ENCODE peak calls at places on chromosomes 7 and 10, in four cellular contexts. N, E, T and J are unnamed samples.
A peak's percentile ranks its signal among the peaks of the same experiment; 100 is the strongest.

GRCh38 chr7:46440186-46440585 is 519.1 kb upstream of the IGFBP3 start:
- ATAC-seq in N (no peak), T (no peak), E (no peak), J (no peak)

GRCh38 chr7:29299986-29300609 is 105.5 kb downstream of the CHN2 start:
- ATAC-seq in N (no peak), E (no peak), T (no peak), J (no peak)

GRCh38 chr7:76063525-76063924 is 15.6 kb downstream of the MDH2 start:
- ATAC-seq in N (no peak), T (no peak), E (no peak), J (no peak)

GRCh38 chr10:61639952-61640351 is 22.8 kb upstream of the CABCOCO1 start:
- ATAC-seq in T (no peak), N (no peak), E (no peak), J (no peak)

GRCh38 chr10:17599089-17599488 is 18.1 kb downstream of the HACD1 start:
- ATAC-seq in N (no peak), E (no peak), T (no peak), J (no peak)

GRCh38 chr10:60185426-60185825 is 204.2 kb downstream of the ANK3 start:
- ATAC-seq in E (no peak), N (no peak), T (no peak), J (no peak)

GRCh38 chr7:114047889-114048288 is 129.1 kb upstream of the PPP1R3A start:
- ATAC-seq in E (no peak), N (peak; percentile 70), T (peak; percentile 53), J (no peak)

GRCh38 chr7:17121671-17122070 is 176.8 kb upstream of the AHR start:
- ATAC-seq in E (no peak), N (no peak), T (no peak), J (no peak)

GRCh38 chr7:17402628-17403278 is 104.3 kb downstream of the AHR start:
- ATAC-seq in E (no peak), N (peak; percentile 56), T (peak; percentile 41), J (peak; percentile 86)

GRCh38 chr10:14838582-14839304 is 637 bp downstream of the HSPA14 start:
- ATAC-seq in N (no peak), E (no peak), T (no peak), J (peak; percentile 14)